ENCODE peak calls at places on chromosomes 2 and 18, in nine cellular contexts. H is neural crest cell; Q is sigmoid colon; T is left ventricle myocardium inferior; V is neuronal stem cell; Z is stimulated activated CD8-positive, alpha-beta memory T cell treated with anti-CD3 and anti-CD28 coated beads, Interleukin-2, amount 100 ng/mL, for 48 hours; S is stimulated activated CD4-positive, alpha-beta T cell treated with anti-CD3 and anti-CD28 coated beads, TNF-alpha, amount 100 ng/mL, for 4 hours; F is NCI-H146; A is ACHN. C is an unnamed sample.

GRCh38 chr2:233426619-233427342 is 72.5 kb downstream of the DGKD start:
- DNase-seq in H (no peak), Q (no peak), T (no peak), V (no peak), Z (no peak), S (peak), F (no peak), A (peak), C (no peak)

GRCh38 chr2:29700560-29700959 is 220.8 kb downstream of the ALK start:
- DNase-seq in H (no peak), Q (no peak), T (no peak), V (no peak), Z (no peak), S (no peak), F (no peak), A (peak), C (no peak)

GRCh38 chr2:86035371-86035882 is 70.3 kb downstream of the POLR1A start:
- DNase-seq in H (no peak), Q (peak), T (no peak), V (no peak), Z (no peak), S (no peak), F (no peak), A (no peak), C (no peak)

GRCh38 chr2:101699939-101700442 is 2.5 kb downstream of the MAP4K4 start:
- DNase-seq in H (no peak), Q (no peak), T (no peak), V (no peak), Z (no peak), S (no peak), F (no peak), A (no peak), C (no peak)

GRCh38 chr18:23406271-23406787 is 46.8 kb upstream of the RIOK3 start:
- DNase-seq in H (no peak), Q (no peak), T (no peak), V (no peak), Z (no peak), S (no peak), F (no peak), A (no peak), C (no peak)

GRCh38 chr2:12607971-12608370 is 108.8 kb upstream of the TRIB2 start:
- DNase-seq in H (no peak), Q (no peak), T (no peak), V (no peak), Z (no peak), S (no peak), F (no peak), A (no peak), C (no peak)

GRCh38 chr2:175010848-175011254 is 5.7 kb upstream of the CHN1 start:
- DNase-seq in H (no peak), Q (no peak), T (no peak), V (no peak), Z (no peak), S (no peak), F (peak), A (no peak), C (no peak)

GRCh38 chr2:53473236-53473635 is 294.4 kb upstream of the CHAC2 start:
- DNase-seq in H (no peak), Q (no peak), T (no peak), V (no peak), Z (no peak), S (no peak), F (peak), A (peak), C (no peak)

GRCh38 chr2:239157766-239158165 is 243.1 kb downstream of the HDAC4 start:
- DNase-seq in H (no peak), Q (peak), T (peak), V (peak), Z (no peak), S (no peak), F (no peak), A (peak), C (peak)

GRCh38 chr2:233800231-233800630 is 22.1 kb downstream of the MROH2A start:
- DNase-seq in H (no peak), Q (no peak), T (no peak), V (no peak), Z (no peak), S (no peak), F (no peak), A (no peak), C (no peak)

GRCh38 chr2:218720048-218721041 is 9.7 kb downstream of the TTLL4 start:
- DNase-seq in H (no peak), Q (no peak), T (no peak), V (no peak), Z (no peak), S (no peak), F (no peak), A (no peak), C (no peak)

GRCh38 chr2:134917958-134918517 is 584 bp upstream of the CCNT2 start:
- DNase-seq in H (no peak), Q (no peak), T (no peak), V (peak), Z (peak), S (peak), F (no peak), A (peak), C (no peak)

GRCh38 chr2:209368924-209369323 is 54.9 kb upstream of the MAP2 start:
- DNase-seq in H (no peak), Q (no peak), T (peak), V (no peak), Z (no peak), S (no peak), F (no peak), A (peak), C (peak)

GRCh38 chr2:208546860-208547650 is 140.5 kb downstream of the PTH2R start:
- DNase-seq in H (no peak), Q (no peak), T (no peak), V (no peak), Z (no peak), S (no peak), F (no peak), A (no peak), C (no peak)

GRCh38 chr2:53403836-53404413 is 363.7 kb upstream of the CHAC2 start:
- DNase-seq in H (no peak), Q (no peak), T (no peak), V (no peak), Z (no peak), S (no peak), F (no peak), A (peak), C (no peak)